ENCODE peak calls at places on chromosomes 6 and 20, in four cellular contexts. K, T, C and Y are unnamed samples.

GRCh38 chr6:131169613-131170012 is 34.3 kb downstream of the AKAP7 start:
- DNase-seq in K (no peak), T (no peak), C (no peak), Y (no peak)

GRCh38 chr6:138546733-138547185 is 47.5 kb upstream of the NHSL1 start:
- DNase-seq in K (no peak), T (no peak), C (no peak), Y (no peak)

GRCh38 chr6:41271901-41272395 is 14.5 kb downstream of the TREM1 start:
- DNase-seq in K (no peak), T (no peak), C (no peak), Y (no peak)

GRCh38 chr6:51846531-51846930 is 240.9 kb downstream of the PKHD1 start:
- DNase-seq in K (no peak), T (no peak), C (no peak), Y (no peak)

GRCh38 chr6:74973621-74974020 is 232.2 kb downstream of the COL12A1 start:
- DNase-seq in K (no peak), T (no peak), C (no peak), Y (no peak)

GRCh38 chr20:48601798-48602197 is 226.0 kb downstream of the PREX1 start:
- DNase-seq in K (no peak), T (no peak), C (no peak), Y (no peak)

GRCh38 chr6:144581807-144582537 is 296.8 kb downstream of the UTRN start:
- DNase-seq in K (peak), T (peak), C (no peak), Y (peak)

GRCh38 chr6:32581275-32582095 is 8.2 kb downstream of the HLA-DRB1 start:
- DNase-seq in K (no peak), T (no peak), C (no peak), Y (peak)

GRCh38 chr6:10962673-10963072 is 75.8 kb downstream of the SYCP2L start:
- DNase-seq in K (no peak), T (no peak), C (no peak), Y (peak)

GRCh38 chr6:149454405-149454848 is 30.4 kb downstream of the ZC3H12D start:
- DNase-seq in K (peak), T (no peak), C (no peak), Y (peak)

GRCh38 chr20:24651171-24651972 is 181.9 kb downstream of the SYNDIG1 start:
- DNase-seq in K (peak), T (no peak), C (no peak), Y (no peak)

GRCh38 chr20:3786126-3786484 is 435 bp downstream of the CENPB start:
- DNase-seq in K (peak), T (peak), C (no peak), Y (peak)

GRCh38 chr6:151300267-151300930 is 60.6 kb downstream of the AKAP12 start:
- DNase-seq in K (no peak), T (no peak), C (no peak), Y (no peak)

GRCh38 chr20:52191436-52192295 is at the start of gene ZFP64:
- DNase-seq in K (peak), T (peak), C (peak), Y (peak)